ENCODE peak calls at places on chromosomes 11 and 22, in nine cellular contexts. L is H1, M is spleen, G is GM23338, Y is prostate gland, K is stomach, H is HCT116, J is HepG2, V is transverse colon. W is an unnamed sample.

GRCh38 chr22:26579331-26579886 is 10.5 kb downstream of the TPST2 start:
- DNase-seq in G (no peak), K (peak), L (no peak), Y (no peak), V (peak), J (no peak), H (no peak), M (peak), W (no peak)

GRCh38 chr11:111645657-111646316 is 43.5 kb downstream of the SIK2 start:
- DNase-seq in H (no peak), J (no peak), M (no peak), V (peak), Y (no peak), L (no peak), K (no peak), G (no peak), W (no peak)

GRCh38 chr11:99505831-99506230 is 485.1 kb downstream of the CNTN5 start:
- DNase-seq in Y (no peak), V (no peak), K (no peak), G (no peak), M (no peak), L (no peak), H (no peak), J (no peak), W (no peak)

GRCh38 chr11:2531277-2531986 is 86.6 kb downstream of the KCNQ1 start:
- DNase-seq in K (peak), M (peak), H (peak), V (peak), Y (peak), J (peak), L (peak), G (peak), W (no peak)

GRCh38 chr11:76919887-76920746 is 59.4 kb downstream of the ACER3 start:
- DNase-seq in K (peak), H (peak), G (peak), L (no peak), J (peak), M (peak), Y (peak), V (peak), W (peak)

GRCh38 chr11:1150769-1151365 is 6.9 kb upstream of the MUC5AC start:
- DNase-seq in V (peak), Y (no peak), H (no peak), L (no peak), G (no peak), M (no peak), J (no peak), K (peak), W (peak)

GRCh38 chr22:44407404-44408226 is 90.4 kb downstream of the RTL6 start:
- DNase-seq in J (no peak), M (peak), G (no peak), V (no peak), L (no peak), H (no peak), Y (no peak), K (peak), W (peak)

GRCh38 chr11:62547691-62548281 is 1.2 kb upstream of the AHNAK start:
- DNase-seq in Y (peak), J (peak), K (peak), V (no peak), G (no peak), L (no peak), H (no peak), M (no peak), W (no peak)

GRCh38 chr11:111977141-111978027 is 40.2 kb downstream of the DIXDC1 start:
- DNase-seq in L (no peak), H (no peak), K (peak), M (peak), Y (peak), V (peak), J (no peak), G (peak), W (peak)

GRCh38 chr11:68163691-68164090 is 42.5 kb upstream of the CHKA start:
- DNase-seq in G (no peak), Y (no peak), J (no peak), L (no peak), M (no peak), H (no peak), K (no peak), V (no peak), W (no peak)

DNA sequence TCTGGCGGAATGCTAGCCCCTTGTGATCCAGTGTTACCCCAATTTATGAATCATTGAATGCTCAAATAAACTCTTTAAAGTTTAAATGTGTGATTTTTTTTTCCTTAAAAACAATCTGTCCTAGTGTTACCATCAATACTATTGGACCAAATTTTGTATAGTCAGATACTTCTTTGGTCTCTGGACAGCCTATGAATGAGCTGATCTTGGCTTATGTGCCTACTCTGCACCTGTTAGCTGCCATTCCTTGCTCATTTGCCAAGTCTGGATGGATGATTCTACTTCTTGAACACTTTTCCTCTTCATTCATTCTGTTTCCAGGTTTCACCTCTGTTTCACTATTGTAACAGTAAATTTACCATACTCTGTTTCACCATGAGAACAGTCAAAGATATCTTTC is 226.5 kb upstream of the ZBED5 start:
- DNase-seq in K (no peak), M (no peak), L (no peak), G (no peak), J (no peak), H (no peak), V (no peak), Y (no peak), W (no peak)
- H3K27ac ChIP-seq in K (no peak), M (no peak), L (no peak), G (no peak), J (no peak), H (no peak), V (no peak), Y (no peak), W (no peak)

DNA sequence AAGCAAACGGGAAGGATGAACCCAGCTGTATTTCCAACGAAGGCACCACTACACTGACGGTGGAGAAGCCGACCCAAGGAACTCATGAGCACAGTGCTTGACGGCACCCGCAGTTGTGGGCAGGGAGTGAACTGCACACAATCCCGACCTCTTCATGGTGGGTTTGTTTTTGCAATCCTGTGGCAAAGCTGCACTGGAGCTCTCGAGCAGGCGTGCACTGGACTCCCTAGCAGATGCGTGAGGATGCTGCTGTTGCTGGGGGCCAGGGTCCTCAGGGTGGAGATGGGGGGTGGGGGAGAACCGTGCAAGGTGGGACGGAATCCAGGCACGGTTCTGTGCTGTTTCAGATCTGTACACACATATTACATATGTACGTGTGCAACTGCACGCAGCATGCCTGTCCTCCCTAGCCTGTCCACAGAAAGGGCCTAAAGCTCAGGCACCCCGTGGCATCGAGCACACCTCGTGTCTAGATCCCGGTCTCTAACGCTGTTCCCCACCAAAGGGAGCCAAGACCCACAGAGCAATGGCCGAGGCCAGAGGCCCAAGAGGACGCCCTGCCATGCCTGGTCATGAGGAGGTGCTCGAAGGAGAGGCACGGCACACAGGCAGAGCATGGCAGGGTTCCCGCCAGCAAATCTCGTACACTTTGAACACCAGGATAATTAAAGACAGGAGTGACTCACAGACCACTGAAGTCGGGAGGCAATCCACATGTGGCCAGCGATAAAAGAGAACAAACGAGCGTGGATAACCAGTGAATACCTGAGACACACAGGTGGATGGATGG is 17.6 kb downstream of the ALG12 start:
- DNase-seq in K (no peak), M (peak), Y (no peak), V (no peak), H (no peak), J (no peak), L (no peak), G (no peak), W (no peak)
- TF ChIP-seq POLR2AphosphoS5 in K (no peak), M (no peak), Y (no peak), V (no peak), H (no peak), J (no peak), L (no peak), G (no peak), W (no peak)

GRCh38 chr11:67095214-67095507 is 23.9 kb upstream of the KDM2A start:
- DNase-seq in L (no peak), J (no peak), V (no peak), M (no peak), Y (no peak), H (no peak), G (no peak), K (no peak), W (no peak)
- TF ChIP-seq CTCF in L (no peak), J (no peak), V (no peak), M (no peak), Y (no peak), H (no peak), G (no peak), K (no peak), W (no peak)

GRCh38 chr11:29022676-29023075 is 914.5 kb downstream of the METTL15 start:
- DNase-seq in L (no peak), M (no peak), J (no peak), G (no peak), K (no peak), H (no peak), Y (no peak), V (no peak), W (no peak)
- H3K27ac ChIP-seq in L (no peak), M (no peak), J (no peak), G (no peak), K (no peak), H (no peak), Y (no peak), V (no peak), W (no peak)

GRCh38 chr22:41301085-41302015 is at the start of gene ZC3H7B:
- DNase-seq in K (peak), Y (peak), H (no peak), M (peak), L (no peak), V (peak), G (peak), J (peak), W (peak)
- TF ChIP-seq POLR2AphosphoS5 in K (peak), Y (peak), H (peak), M (peak), L (peak), V (peak), G (peak), J (peak), W (peak)

GRCh38 chr11:129375731-129376657 is at the start of gene BARX2:
- DNase-seq in K (peak), M (no peak), V (peak), G (peak), Y (peak), L (no peak), H (peak), J (peak), W (no peak)
- TF ChIP-seq CTCF in K (peak), M (no peak), V (peak), G (peak), Y (no peak), L (peak), H (peak), J (peak), W (peak)

GRCh38 chr11:72081856-72082255 is 1.2 kb downstream of the LRRC51 start:
- DNase-seq in V (no peak), L (no peak), J (no peak), G (no peak), M (no peak), Y (peak), K (no peak), H (no peak), W (no peak)
- H3K27ac ChIP-seq in V (peak), L (no peak), J (no peak), G (no peak), M (no peak), Y (peak), K (peak), H (no peak), W (peak)

DNA sequence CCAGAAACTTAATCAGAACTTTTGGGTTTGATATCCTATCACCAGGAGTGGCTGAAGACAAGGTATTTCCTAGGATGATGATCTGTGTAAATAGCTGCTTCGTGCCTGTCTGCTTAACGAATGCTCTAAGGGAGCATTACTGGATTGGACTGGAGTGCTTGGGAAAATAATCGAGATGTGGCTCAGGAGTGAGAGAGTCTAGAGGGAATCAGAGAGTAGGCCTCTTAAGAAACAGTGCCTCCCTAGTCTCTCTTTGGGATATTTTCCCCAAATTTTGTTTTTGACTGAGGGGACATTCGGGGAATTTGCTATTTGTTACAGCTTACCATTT is 2.5 kb downstream of the MAML2 start:
- DNase-seq in K (no peak), L (no peak), J (no peak), G (no peak), M (no peak), H (no peak), V (no peak), Y (no peak), W (no peak)
- TF ChIP-seq POLR2AphosphoS5 in K (no peak), L (no peak), J (no peak), G (no peak), M (no peak), H (no peak), V (no peak), Y (peak), W (no peak)

W was measured in suprapubic skin.